ENCODE peak calls at places on chromosome 5, in six cellular contexts. G is astrocyte of the cerebellum, B is upper lobe of right lung, N is type B pancreatic cell, S is choroid plexus epithelial cell, H is D721Med. U is an unnamed sample.

GRCh38 chr5:63053019-63053638 is 474.5 kb downstream of the LRRC70 start:
- DNase-seq in G (no peak), H (no peak), B (no peak), S (no peak), N (no peak), U (no peak)

GRCh38 chr5:122906768-122907167 is 61.4 kb downstream of the SNX24 start:
- DNase-seq in B (no peak), H (no peak), N (no peak), S (no peak), G (peak), U (peak)

GRCh38 chr5:143094087-143094511 is 309.4 kb downstream of the NR3C1 start:
- DNase-seq in B (no peak), G (peak), N (no peak), S (peak), H (no peak), U (no peak)

GRCh38 chr5:102737161-102737560 is 17.9 kb upstream of the PAM start:
- DNase-seq in N (no peak), B (no peak), S (no peak), H (no peak), G (no peak), U (no peak)

GRCh38 chr5:143131983-143132382 is 271.5 kb downstream of the NR3C1 start:
- DNase-seq in H (no peak), N (no peak), B (no peak), G (no peak), S (no peak), U (no peak)

GRCh38 chr5:143113461-143113860 is 290.0 kb downstream of the NR3C1 start:
- DNase-seq in N (no peak), S (no peak), B (no peak), G (no peak), H (no peak), U (no peak)

GRCh38 chr5:159135896-159136531 is 36.3 kb upstream of the EBF1 start:
- DNase-seq in H (no peak), S (peak), B (no peak), G (peak), N (no peak), U (peak)

GRCh38 chr5:76641514-76642120 is 18.4 kb upstream of the F2RL2 start:
- DNase-seq in S (peak), B (no peak), H (peak), N (no peak), G (peak), U (peak)

GRCh38 chr5:134005415-134006118 is 792 bp upstream of the VDAC1 start:
- DNase-seq in B (peak), N (no peak), S (peak), H (peak), G (no peak), U (no peak)

GRCh38 chr5:102068870-102069269 is 227.2 kb downstream of the SLCO4C1 start:
- DNase-seq in B (no peak), S (no peak), H (no peak), N (no peak), G (no peak), U (no peak)

GRCh38 chr5:32711693-32712462 is 757 bp downstream of the NPR3 start:
- DNase-seq in B (no peak), S (peak), H (no peak), G (no peak), N (no peak), U (peak)

GRCh38 chr5:98909363-98909762 is 19.4 kb downstream of the CHD1 start:
- DNase-seq in N (no peak), S (no peak), B (no peak), G (no peak), H (no peak), U (no peak)

GRCh38 chr5:127229185-127229889 is 61.3 kb upstream of the MEGF10 start:
- DNase-seq in H (no peak), B (peak), N (peak), G (no peak), S (peak), U (no peak)

GRCh38 chr5:172640822-172641358 is at the start of gene NEURL1B:
- DNase-seq in H (peak), B (peak), N (peak), G (no peak), S (peak), U (peak)

GRCh38 chr5:74622122-74622521 is 18.4 kb downstream of the ENC1 start:
- DNase-seq in B (no peak), H (no peak), N (no peak), S (no peak), G (no peak), U (no peak)

GRCh38 chr5:177098772-177099152 is 12.0 kb downstream of the FGFR4 start:
- DNase-seq in B (no peak), S (peak), H (no peak), G (no peak), N (no peak), U (no peak)

GRCh38 chr5:1374680-1375055 is 29.8 kb upstream of the CLPTM1L start:
- DNase-seq in B (no peak), H (no peak), S (peak), G (no peak), N (no peak), U (peak)

GRCh38 chr5:139543423-139543991 is 17.6 kb upstream of the UBE2D2 start:
- DNase-seq in H (no peak), B (peak), G (no peak), S (peak), N (no peak), U (no peak)

DNA sequence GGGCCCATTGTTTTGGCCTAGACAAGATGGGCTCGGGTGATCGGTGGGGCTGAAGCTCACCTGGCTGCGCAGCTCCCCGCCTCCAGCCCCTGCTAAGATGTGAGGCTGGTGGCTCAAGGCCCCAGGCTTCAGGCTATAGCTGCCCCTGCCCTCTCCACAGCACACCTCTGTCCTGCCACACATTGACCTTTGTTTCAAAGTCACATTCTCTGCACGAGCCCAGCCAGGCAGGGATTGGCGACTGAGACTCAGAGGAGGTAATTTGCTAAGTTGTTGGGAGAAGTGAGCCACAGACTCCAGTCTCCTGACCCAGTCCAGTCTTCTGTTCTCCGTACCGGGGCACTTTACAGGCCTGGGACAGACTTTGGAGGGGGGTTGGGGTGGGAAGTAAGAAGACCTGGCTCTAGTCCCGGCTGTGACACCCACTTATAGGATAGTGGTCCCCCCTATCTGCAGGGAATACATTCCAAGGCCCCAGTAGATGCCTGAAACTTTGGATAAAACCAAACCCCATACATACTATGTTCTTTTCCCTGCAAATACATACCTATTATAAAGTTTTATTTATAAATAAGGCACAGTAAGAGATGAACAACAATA is 13.4 kb downstream of the PDGFRB start:
- DNase-seq in N (no peak), G (no peak), B (no peak), S (peak), H (no peak), U (no peak)
- TF ChIP-seq CTCF in N (no peak), G (no peak), B (no peak), S (no peak), H (no peak), U (no peak)

GRCh38 chr5:71747182-71747581 is 28.1 kb downstream of the CARTPT start:
- DNase-seq in N (no peak), H (no peak), B (no peak), G (no peak), S (no peak), U (no peak)

GRCh38 chr5:71752441-71753190 is 33.5 kb downstream of the CARTPT start:
- DNase-seq in H (no peak), S (no peak), N (no peak), G (no peak), B (no peak), U (no peak)

GRCh38 chr5:71748360-71748759 is 29.3 kb downstream of the CARTPT start:
- DNase-seq in S (no peak), N (no peak), B (no peak), H (no peak), G (no peak), U (peak)

GRCh38 chr5:71751422-71751821 is 32.3 kb downstream of the CARTPT start:
- DNase-seq in G (no peak), B (no peak), N (no peak), H (no peak), S (no peak), U (no peak)
- TF ChIP-seq CTCF in G (no peak), B (no peak), N (no peak), H (no peak), S (no peak), U (no peak)

DNA sequence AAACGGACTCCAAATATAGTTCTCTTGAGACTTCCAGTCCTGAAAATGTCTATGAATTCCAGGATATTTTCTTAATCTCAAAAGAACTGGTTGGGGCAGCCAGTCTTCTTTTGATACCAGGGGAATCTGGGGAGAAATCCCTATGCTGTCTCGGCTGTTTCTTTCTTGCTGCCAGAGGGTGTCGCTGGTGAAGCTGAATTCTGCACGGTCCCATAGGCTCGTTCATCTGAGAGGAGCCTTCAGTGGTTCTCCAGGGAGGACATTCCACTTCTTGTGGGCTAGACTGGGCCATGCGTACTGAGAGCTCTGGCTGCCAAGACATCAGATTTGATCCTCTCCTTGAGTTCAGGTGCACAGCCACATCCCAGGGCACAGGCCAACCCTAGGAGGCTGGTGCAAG is 155.0 kb upstream of the CLINT1 start:
- DNase-seq in G (peak), H (no peak), B (no peak), N (no peak), S (peak), U (peak)
- TF ChIP-seq CTCF in G (peak), H (peak), B (peak), N (peak), S (peak), U (peak)

GRCh38 chr5:180620014-180620413 is 28.7 kb upstream of the SCGB3A1 start:
- DNase-seq in B (no peak), N (no peak), H (no peak), S (no peak), G (no peak), U (no peak)

GRCh38 chr5:180618487-180618829 is 27.2 kb upstream of the SCGB3A1 start:
- DNase-seq in B (no peak), G (no peak), S (no peak), H (no peak), N (no peak), U (no peak)

GRCh38 chr5:180621311-180621710 is 28.1 kb downstream of the FLT4 start:
- DNase-seq in B (no peak), G (no peak), H (no peak), S (no peak), N (no peak), U (no peak)

GRCh38 chr5:180619563-180619915 is 28.2 kb upstream of the SCGB3A1 start:
- DNase-seq in H (no peak), S (no peak), N (no peak), B (no peak), G (no peak), U (no peak)

GRCh38 chr5:180618830-180619562 is 27.7 kb upstream of the SCGB3A1 start:
- DNase-seq in B (no peak), G (no peak), H (peak), S (peak), N (no peak), U (no peak)
- TF ChIP-seq CTCF in B (peak), G (peak), H (peak), S (peak), N (peak), U (peak)

DNA sequence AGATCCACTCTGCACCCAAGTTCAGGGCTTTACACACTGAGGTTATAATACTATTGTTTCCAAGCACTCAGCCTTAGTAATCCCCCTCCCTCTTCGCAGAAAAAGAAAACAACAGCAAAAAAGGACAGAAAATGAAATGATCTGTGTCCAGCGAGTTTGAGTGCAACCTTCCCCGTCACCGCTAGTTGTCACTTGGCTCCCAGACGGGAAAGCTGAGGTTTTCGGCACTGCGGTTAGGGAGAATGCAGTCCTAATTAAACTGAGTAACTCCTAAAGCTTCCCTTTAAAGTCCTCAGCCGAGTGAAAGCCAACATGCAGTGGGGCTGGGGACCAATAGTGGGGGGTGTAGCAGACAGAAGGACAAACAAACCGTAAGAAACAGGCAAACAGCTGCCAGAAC is 786 bp downstream of the GLRA1 start:
- DNase-seq in S (peak), B (no peak), H (peak), G (no peak), N (no peak), U (peak)
- TF ChIP-seq CTCF in S (peak), B (no peak), H (peak), G (peak), N (peak), U (peak)

U was measured in MCF 10A.